ENCODE peak calls at places on chromosomes 13 and 19, in seven cellular contexts. J is bronchial epithelial cell, Y is transverse colon, P is thoracic aorta, M is astrocyte of the spinal cord, Q is progenitor cell of endocrine pancreas, D is fibroblast of the aortic adventitia. R is an unnamed sample.
A peak's percentile ranks its signal among the peaks of the same experiment; 100 is the strongest.

GRCh38 chr13:39788097-39788496 is 132.6 kb downstream of the COG6 start:
- DNase-seq in J (no peak), Q (no peak), D (no peak), M (no peak), P (no peak), Y (no peak), R (no peak)

GRCh38 chr19:11151181-11151580 is 4.4 kb downstream of the SPC24 start:
- DNase-seq in Q (no peak), D (peak; percentile 54), M (peak; percentile 84), J (no peak), Y (no peak), P (no peak), R (no peak)

GRCh38 chr19:54133312-54133956 is 4.1 kb upstream of the CNOT3 start:
- DNase-seq in M (no peak), Q (peak; percentile 38), J (peak; percentile 32), P (no peak), D (no peak), Y (no peak), R (peak; percentile 56)

GRCh38 chr19:35346193-35347052 is 1.3 kb upstream of the FFAR1 start:
- DNase-seq in Y (peak; percentile 63), Q (no peak), J (no peak), D (no peak), M (no peak), P (no peak), R (no peak)

GRCh38 chr19:15274477-15274876 is 42.2 kb upstream of the EPHX3 start:
- DNase-seq in J (no peak), Y (no peak), Q (no peak), M (no peak), P (no peak), D (no peak), R (no peak)

GRCh38 chr13:21696865-21697448 is 26.1 kb downstream of the FGF9 start:
- DNase-seq in D (no peak), M (no peak), Q (no peak), J (peak; percentile 53), Y (no peak), P (no peak), R (no peak)

GRCh38 chr13:44403720-44404063 is 30.1 kb downstream of the SERP2 start:
- DNase-seq in M (no peak), P (no peak), J (no peak), D (no peak), Q (no peak), Y (no peak), R (peak; percentile 7)

GRCh38 chr19:46975918-46976782 is 43.5 kb upstream of the NPAS1 start:
- DNase-seq in D (peak; percentile 100), M (peak; percentile 96), J (peak; percentile 77), Q (peak; percentile 25), P (peak; percentile 91), Y (peak; percentile 76), R (peak; percentile 61)

GRCh38 chr13:93388701-93389100 is 162.1 kb downstream of the GPC6 start:
- DNase-seq in M (peak; percentile 69), D (peak; percentile 30), Y (no peak), P (no peak), Q (no peak), J (peak; percentile 60), R (peak; percentile 38)

DNA sequence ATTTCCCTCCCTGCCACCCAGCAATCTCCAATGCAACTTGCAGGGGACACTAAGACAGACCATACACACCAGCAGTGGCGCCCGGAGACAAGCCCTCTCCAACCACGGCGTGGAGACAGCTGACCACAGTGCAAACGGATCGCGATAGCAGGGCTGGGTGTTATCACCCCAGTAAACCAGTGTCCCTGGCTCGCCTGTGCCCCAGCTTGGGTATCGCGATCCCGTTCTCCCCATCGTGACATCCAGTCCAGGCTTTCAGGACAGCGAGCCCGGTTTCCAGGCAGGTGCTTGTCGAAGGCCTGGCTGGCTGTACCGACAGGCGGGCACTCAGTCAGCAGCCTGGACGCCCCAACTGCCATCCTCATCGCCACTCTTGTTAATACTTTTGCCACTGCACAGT is 20.7 kb upstream of the NANOS2 start:
- DNase-seq in Y (no peak), M (no peak), D (no peak), P (no peak), Q (no peak), J (no peak), R (no peak)
- TF ChIP-seq CTCF in Y (no peak), M (no peak), D (no peak), P (no peak), Q (no peak), J (no peak), R (no peak)

GRCh38 chr13:102907016-102907756 is 61.4 kb downstream of the ERCC5 start:
- DNase-seq in J (no peak), Q (no peak), Y (no peak), P (no peak), D (no peak), M (no peak), R (no peak)
- TF ChIP-seq CTCF in J (no peak), Q (no peak), Y (no peak), P (no peak), D (no peak), M (no peak), R (no peak)

GRCh38 chr13:46728777-46729176 is 68.2 kb downstream of the ESD start:
- DNase-seq in Y (no peak), J (peak; percentile 14), M (no peak), Q (no peak), D (no peak), P (no peak), R (peak; percentile 25)
- TF ChIP-seq CTCF in Y (no peak), J (peak; percentile 21), M (peak; percentile 23), Q (no peak), D (no peak), P (no peak), R (peak; percentile 6)

DNA sequence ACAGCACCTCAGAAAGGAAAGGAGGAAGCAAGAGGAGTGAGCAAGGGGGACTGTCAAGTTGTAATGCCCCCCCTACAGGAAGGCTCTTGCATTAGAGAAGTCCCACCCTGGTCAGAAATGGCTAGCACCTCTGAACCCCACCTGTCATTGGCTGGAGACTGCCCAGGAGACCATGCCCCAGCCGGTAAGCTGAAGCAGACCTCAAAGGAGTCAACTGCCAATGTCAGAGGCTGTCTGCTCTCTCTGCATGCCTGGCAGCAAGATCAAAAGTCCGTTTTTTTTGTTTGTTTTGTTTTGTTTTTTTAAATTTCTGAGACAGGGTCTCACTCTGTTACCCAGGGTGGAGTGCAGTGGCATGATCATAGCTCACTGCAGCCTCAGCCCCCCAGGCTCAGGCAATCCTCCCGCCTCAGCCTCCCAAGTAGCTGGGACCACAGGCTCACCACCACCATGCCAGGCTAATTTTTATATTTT is 8.1 kb upstream of the BCL3 start:
- DNase-seq in Y (no peak), J (no peak), P (no peak), Q (no peak), M (no peak), D (no peak), R (no peak)
- TF ChIP-seq CTCF in Y (no peak), J (peak; percentile 11), P (no peak), Q (peak; percentile 13), M (peak; percentile 18), D (peak; percentile 12), R (no peak)

GRCh38 chr19:28463493-28464053 is 749.4 kb downstream of the UQCRFS1 start:
- DNase-seq in D (no peak), M (no peak), P (no peak), J (no peak), Y (no peak), Q (no peak), R (no peak)

GRCh38 chr19:28468701-28469459 is 744.1 kb downstream of the UQCRFS1 start:
- DNase-seq in Q (no peak), J (no peak), D (peak; percentile 84), M (peak; percentile 39), P (no peak), Y (peak; percentile 75), R (no peak)

GRCh38 chr19:28469544-28469943 is 743.4 kb downstream of the UQCRFS1 start:
- DNase-seq in J (no peak), Q (no peak), M (no peak), P (no peak), Y (no peak), D (no peak), R (no peak)

GRCh38 chr19:28465317-28466086 is 747.4 kb downstream of the UQCRFS1 start:
- DNase-seq in P (no peak), D (peak; percentile 56), Y (no peak), J (peak; percentile 17), Q (no peak), M (peak; percentile 10), R (no peak)

GRCh38 chr19:28466107-28467045 is 746.6 kb downstream of the UQCRFS1 start:
- DNase-seq in D (peak; percentile 77), M (peak; percentile 27), J (peak; percentile 13), Y (peak; percentile 72), P (no peak), Q (peak; percentile 61), R (peak; percentile 0)
- TF ChIP-seq CTCF in D (peak; percentile 86), M (peak; percentile 75), J (peak; percentile 37), Y (peak; percentile 69), P (peak; percentile 46), Q (peak; percentile 91), R (peak; percentile 23)

R was measured in MCF 10A.